ENCODE peak calls at places on chromosome 13, in ten cellular contexts. One of them, this sample, is unnamed. For H3K4me1, the result is how much of the 10 kb centered on the place peaks cover.

GRCh38 chr13:101915333-101915732 is 462.9 kb downstream of the ITGBL1 start:
- DNase-seq in pancreas: no peak
- DNase-seq in CD8-positive, alpha-beta T cell: no peak
- DNase-seq in HCT116: no peak
- DNase-seq in transverse colon: no peak
- DNase-seq in tibial nerve: no peak
- DNase-seq in left ventricle myocardium inferior: no peak
- DNase-seq in Peyer's patch: no peak
- DNase-seq in PC-3: no peak
- DNase-seq in heart left ventricle: no peak
- DNase-seq in this sample: no peak

GRCh38 chr13:41995946-41996345 is 35.0 kb upstream of the VWA8 start:
- DNase-seq in left ventricle myocardium inferior: no peak
- DNase-seq in PC-3: peak
- DNase-seq in heart left ventricle: no peak
- DNase-seq in CD8-positive, alpha-beta T cell: no peak
- DNase-seq in tibial nerve: no peak
- DNase-seq in Peyer's patch: no peak
- DNase-seq in HCT116: no peak
- DNase-seq in transverse colon: no peak
- DNase-seq in pancreas: no peak
- DNase-seq in this sample: no peak

GRCh38 chr13:40776681-40777165 is 5.7 kb upstream of the MRPS31 start:
- DNase-seq in PC-3: peak
- DNase-seq in heart left ventricle: no peak
- DNase-seq in left ventricle myocardium inferior: no peak
- DNase-seq in pancreas: no peak
- DNase-seq in Peyer's patch: peak
- DNase-seq in tibial nerve: no peak
- DNase-seq in HCT116: no peak
- DNase-seq in transverse colon: peak
- DNase-seq in CD8-positive, alpha-beta T cell: peak
- DNase-seq in this sample: no peak

GRCh38 chr13:24693862-24694471 is 13.8 kb downstream of the ATP12A start:
- DNase-seq in pancreas: no peak
- DNase-seq in PC-3: peak
- DNase-seq in HCT116: peak
- DNase-seq in heart left ventricle: no peak
- DNase-seq in tibial nerve: no peak
- DNase-seq in transverse colon: peak
- DNase-seq in Peyer's patch: peak
- DNase-seq in CD8-positive, alpha-beta T cell: peak
- DNase-seq in left ventricle myocardium inferior: no peak
- DNase-seq in this sample: peak

GRCh38 chr13:32426981-32427851 is 714 bp downstream of the N4BP2L1 start:
- DNase-seq in CD8-positive, alpha-beta T cell: peak
- DNase-seq in heart left ventricle: peak
- DNase-seq in left ventricle myocardium inferior: peak
- DNase-seq in pancreas: peak
- DNase-seq in transverse colon: peak
- DNase-seq in HCT116: no peak
- DNase-seq in tibial nerve: peak
- DNase-seq in Peyer's patch: peak
- DNase-seq in PC-3: no peak
- DNase-seq in this sample: peak

GRCh38 chr13:114118763-114119123 is 13.7 kb downstream of the RASA3 start:
- DNase-seq in heart left ventricle: no peak
- DNase-seq in PC-3: peak
- DNase-seq in left ventricle myocardium inferior: no peak
- DNase-seq in transverse colon: no peak
- DNase-seq in tibial nerve: no peak
- DNase-seq in pancreas: peak
- DNase-seq in Peyer's patch: no peak
- DNase-seq in HCT116: no peak
- DNase-seq in CD8-positive, alpha-beta T cell: no peak
- DNase-seq in this sample: no peak

GRCh38 chr13:96780105-96780504 is 214.2 kb downstream of the OXGR1 start:
- DNase-seq in left ventricle myocardium inferior: no peak
- DNase-seq in Peyer's patch: no peak
- DNase-seq in CD8-positive, alpha-beta T cell: no peak
- DNase-seq in PC-3: peak
- DNase-seq in heart left ventricle: no peak
- DNase-seq in HCT116: no peak
- DNase-seq in tibial nerve: no peak
- DNase-seq in transverse colon: no peak
- DNase-seq in pancreas: no peak
- DNase-seq in this sample: no peak

GRCh38 chr13:21046203-21046602 is 15.2 kb downstream of the LATS2 start:
- DNase-seq in HCT116: no peak
- DNase-seq in pancreas: no peak
- DNase-seq in tibial nerve: no peak
- DNase-seq in heart left ventricle: no peak
- DNase-seq in transverse colon: no peak
- DNase-seq in Peyer's patch: no peak
- DNase-seq in CD8-positive, alpha-beta T cell: no peak
- DNase-seq in PC-3: no peak
- DNase-seq in left ventricle myocardium inferior: no peak
- DNase-seq in this sample: no peak

GRCh38 chr13:52356327-52356726 is 49.6 kb downstream of the THSD1 start:
- DNase-seq in transverse colon: no peak
- DNase-seq in PC-3: peak
- DNase-seq in pancreas: no peak
- DNase-seq in tibial nerve: no peak
- DNase-seq in heart left ventricle: no peak
- DNase-seq in HCT116: no peak
- DNase-seq in CD8-positive, alpha-beta T cell: no peak
- DNase-seq in Peyer's patch: no peak
- DNase-seq in left ventricle myocardium inferior: no peak
- DNase-seq in this sample: no peak

GRCh38 chr13:40445557-40445990 is 220.9 kb downstream of the FOXO1 start:
- DNase-seq in tibial nerve: no peak
- DNase-seq in transverse colon: peak
- DNase-seq in Peyer's patch: peak
- DNase-seq in left ventricle myocardium inferior: peak
- DNase-seq in CD8-positive, alpha-beta T cell: no peak
- DNase-seq in HCT116: no peak
- DNase-seq in heart left ventricle: peak
- DNase-seq in PC-3: peak
- DNase-seq in pancreas: peak
- DNase-seq in this sample: no peak

GRCh38 chr13:48502601-48503319 is 30.1 kb downstream of the RCBTB2 start:
- DNase-seq in heart left ventricle: no peak
- DNase-seq in PC-3: no peak
- DNase-seq in left ventricle myocardium inferior: no peak
- DNase-seq in transverse colon: no peak
- DNase-seq in pancreas: no peak
- DNase-seq in tibial nerve: no peak
- DNase-seq in CD8-positive, alpha-beta T cell: no peak
- DNase-seq in HCT116: no peak
- DNase-seq in Peyer's patch: no peak
- DNase-seq in this sample: no peak

GRCh38 chr13:48507024-48507423 is 25.9 kb downstream of the RCBTB2 start:
- DNase-seq in Peyer's patch: no peak
- DNase-seq in HCT116: no peak
- DNase-seq in heart left ventricle: no peak
- DNase-seq in pancreas: no peak
- DNase-seq in left ventricle myocardium inferior: no peak
- DNase-seq in PC-3: no peak
- DNase-seq in CD8-positive, alpha-beta T cell: no peak
- DNase-seq in transverse colon: no peak
- DNase-seq in tibial nerve: no peak
- DNase-seq in this sample: no peak

GRCh38 chr13:48506092-48506701 is 26.7 kb downstream of the RCBTB2 start:
- DNase-seq in HCT116: no peak
- DNase-seq in left ventricle myocardium inferior: no peak
- DNase-seq in tibial nerve: no peak
- DNase-seq in pancreas: no peak
- DNase-seq in Peyer's patch: no peak
- DNase-seq in CD8-positive, alpha-beta T cell: no peak
- DNase-seq in transverse colon: no peak
- DNase-seq in heart left ventricle: no peak
- DNase-seq in PC-3: no peak
- DNase-seq in this sample: peak

GRCh38 chr13:48505597-48506091 is 27.2 kb downstream of the RCBTB2 start:
- DNase-seq in transverse colon: peak
- DNase-seq in HCT116: no peak
- DNase-seq in left ventricle myocardium inferior: no peak
- DNase-seq in Peyer's patch: peak
- DNase-seq in heart left ventricle: peak
- DNase-seq in pancreas: no peak
- DNase-seq in PC-3: no peak
- DNase-seq in CD8-positive, alpha-beta T cell: peak
- DNase-seq in tibial nerve: no peak
- DNase-seq in this sample: no peak

DNA sequence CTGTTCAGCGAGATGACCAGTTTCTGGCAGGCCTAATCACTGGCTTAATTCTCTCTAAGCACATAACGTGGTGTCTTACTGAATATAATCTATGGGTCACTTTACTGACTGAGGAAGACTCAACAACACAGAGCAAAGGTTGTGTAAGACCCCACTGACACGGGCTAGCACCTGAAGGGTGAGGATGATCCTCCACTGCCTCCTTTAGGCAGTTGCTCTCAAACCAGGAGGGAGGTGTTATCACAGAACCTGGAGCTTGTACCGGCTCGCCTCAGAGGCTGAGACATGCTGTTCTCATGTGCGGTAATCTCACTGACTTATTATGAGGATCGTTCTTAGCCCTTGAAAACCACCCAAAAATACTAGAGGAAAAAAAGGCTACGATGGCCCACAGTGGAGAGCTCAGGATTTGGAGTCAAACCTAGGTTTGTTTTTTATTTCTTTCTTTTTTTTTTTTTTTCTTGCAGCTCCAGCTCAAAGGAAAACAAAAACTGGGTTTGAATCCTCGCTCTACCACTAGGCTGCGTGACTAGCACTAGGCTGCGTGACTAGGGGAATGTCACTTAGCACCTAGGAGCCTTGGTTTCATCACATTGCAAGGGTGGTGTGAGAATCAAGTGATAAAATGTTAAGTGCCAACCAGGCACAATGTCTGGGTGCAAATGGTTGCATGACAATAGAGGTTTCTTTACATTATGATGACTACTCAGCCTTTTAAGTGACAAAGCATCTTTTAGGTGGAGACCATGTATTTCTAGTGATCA is 28.1 kb downstream of the RCBTB2 start:
- DNase-seq in HCT116: no peak
- DNase-seq in tibial nerve: no peak
- DNase-seq in left ventricle myocardium inferior: no peak
- DNase-seq in PC-3: no peak
- DNase-seq in pancreas: no peak
- DNase-seq in Peyer's patch: no peak
- DNase-seq in transverse colon: no peak
- DNase-seq in CD8-positive, alpha-beta T cell: no peak
- DNase-seq in heart left ventricle: no peak
- DNase-seq in this sample: no peak
- H3K4me1 ChIP-seq in HCT116: under half
- H3K4me1 ChIP-seq in tibial nerve: under half
- H3K4me1 ChIP-seq in left ventricle myocardium inferior: under half
- H3K4me1 ChIP-seq in PC-3: under half
- H3K4me1 ChIP-seq in pancreas: under half
- H3K4me1 ChIP-seq in Peyer's patch: under half
- H3K4me1 ChIP-seq in transverse colon: under half
- H3K4me1 ChIP-seq in CD8-positive, alpha-beta T cell: under half
- H3K4me1 ChIP-seq in heart left ventricle: under half
- H3K4me1 ChIP-seq in this sample: under half

GRCh38 chr13:27018230-27018875 is 153.3 kb downstream of the USP12 start:
- DNase-seq in CD8-positive, alpha-beta T cell: no peak
- DNase-seq in tibial nerve: no peak
- DNase-seq in transverse colon: peak
- DNase-seq in PC-3: no peak
- DNase-seq in heart left ventricle: no peak
- DNase-seq in left ventricle myocardium inferior: no peak
- DNase-seq in pancreas: no peak
- DNase-seq in Peyer's patch: no peak
- DNase-seq in HCT116: no peak
- DNase-seq in this sample: peak
- H3K4me3 ChIP-seq in CD8-positive, alpha-beta T cell: no peak
- H3K4me3 ChIP-seq in tibial nerve: no peak
- H3K4me3 ChIP-seq in transverse colon: no peak
- H3K4me3 ChIP-seq in PC-3: no peak
- H3K4me3 ChIP-seq in heart left ventricle: no peak
- H3K4me3 ChIP-seq in left ventricle myocardium inferior: no peak
- H3K4me3 ChIP-seq in pancreas: no peak
- H3K4me3 ChIP-seq in Peyer's patch: no peak
- H3K4me3 ChIP-seq in HCT116: no peak
- H3K4me3 ChIP-seq in this sample: no peak

DNA sequence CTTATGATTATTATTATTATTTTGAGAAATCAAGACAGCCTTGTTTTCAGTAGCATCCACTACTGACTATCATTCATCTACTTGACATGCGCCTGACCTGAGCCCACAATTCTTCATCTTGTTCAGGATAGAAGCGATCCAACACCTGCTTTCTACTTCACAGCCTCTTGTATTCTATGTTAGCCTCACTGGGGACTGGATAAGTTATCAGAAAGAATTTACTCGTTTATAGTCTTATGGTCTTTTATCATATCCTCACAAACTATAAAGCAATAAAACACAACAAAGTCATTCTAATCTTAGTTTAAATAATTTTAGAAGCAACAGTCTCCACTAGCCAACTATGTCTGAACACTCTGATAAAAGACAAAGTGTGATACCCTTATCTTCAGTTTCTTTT is 436.0 kb upstream of the ARGLU1 start:
- DNase-seq in CD8-positive, alpha-beta T cell: no peak
- DNase-seq in heart left ventricle: no peak
- DNase-seq in pancreas: no peak
- DNase-seq in Peyer's patch: no peak
- DNase-seq in tibial nerve: no peak
- DNase-seq in left ventricle myocardium inferior: no peak
- DNase-seq in PC-3: no peak
- DNase-seq in transverse colon: no peak
- DNase-seq in HCT116: no peak
- DNase-seq in this sample: no peak
- TF ChIP-seq CTCF in CD8-positive, alpha-beta T cell: no peak
- TF ChIP-seq CTCF in heart left ventricle: no peak
- TF ChIP-seq CTCF in pancreas: no peak
- TF ChIP-seq CTCF in Peyer's patch: no peak
- TF ChIP-seq CTCF in tibial nerve: no peak
- TF ChIP-seq CTCF in left ventricle myocardium inferior: no peak
- TF ChIP-seq CTCF in PC-3: no peak
- TF ChIP-seq CTCF in transverse colon: no peak
- TF ChIP-seq CTCF in HCT116: no peak
- TF ChIP-seq CTCF in this sample: no peak

DNA sequence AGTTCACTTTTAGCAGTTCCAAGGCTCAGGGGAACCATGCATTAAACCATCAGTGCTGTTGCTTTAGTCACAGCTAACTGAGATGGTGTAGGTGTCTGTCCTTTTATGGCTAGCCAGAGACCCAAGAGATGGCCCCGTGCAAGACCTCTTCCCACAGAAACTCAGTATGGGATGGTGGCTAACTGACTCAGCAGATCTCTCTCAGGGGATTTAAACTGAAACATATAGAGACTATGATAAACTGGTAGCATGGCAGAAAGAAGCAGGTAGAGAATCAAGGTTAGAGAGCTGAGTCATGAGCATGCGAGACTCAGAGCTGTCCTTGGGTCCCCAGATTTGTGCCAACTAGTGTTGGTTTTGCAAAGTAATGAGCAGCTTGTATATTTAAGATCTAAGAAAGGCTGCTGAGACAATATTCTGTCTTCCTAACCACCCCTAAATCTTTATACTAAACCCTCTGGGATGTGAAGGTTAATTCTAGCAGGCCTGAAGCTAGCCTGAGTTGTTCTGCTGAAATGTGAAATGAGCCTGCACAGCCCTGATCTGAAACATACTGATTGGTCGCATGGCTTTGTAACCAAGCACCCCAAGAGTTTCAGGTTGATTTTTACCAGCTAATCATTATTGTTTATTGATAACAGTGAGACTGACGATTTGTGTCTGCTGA is 6.5 kb upstream of the SCEL start:
- DNase-seq in heart left ventricle: no peak
- DNase-seq in transverse colon: no peak
- DNase-seq in HCT116: no peak
- DNase-seq in pancreas: no peak
- DNase-seq in CD8-positive, alpha-beta T cell: no peak
- DNase-seq in PC-3: no peak
- DNase-seq in left ventricle myocardium inferior: no peak
- DNase-seq in tibial nerve: no peak
- DNase-seq in Peyer's patch: no peak
- DNase-seq in this sample: no peak
- H3K4me1 ChIP-seq in heart left ventricle: under half
- H3K4me1 ChIP-seq in transverse colon: under half
- H3K4me1 ChIP-seq in HCT116: under half
- H3K4me1 ChIP-seq in pancreas: under half
- H3K4me1 ChIP-seq in CD8-positive, alpha-beta T cell: under half
- H3K4me1 ChIP-seq in PC-3: under half
- H3K4me1 ChIP-seq in left ventricle myocardium inferior: under half
- H3K4me1 ChIP-seq in tibial nerve: under half
- H3K4me1 ChIP-seq in Peyer's patch: under half
- H3K4me1 ChIP-seq in this sample: under half

This sample was measured in right lobe of liver.